ENCODE peak calls at places on chromosomes 11 and 22, in eight cellular contexts. One of them, this sample, is unnamed.

GRCh38 chr11:81007046-81007445 is 1566.2 kb upstream of the TENM4 start:
- DNase-seq in activated T-cell treated with anti-CD3 and anti-CD28 coated beads for 1 hour: no peak
- DNase-seq in cardiac muscle cell: peak; percentile 59
- DNase-seq in A172: peak; percentile 40
- DNase-seq in mesendoderm: no peak
- DNase-seq in activated CD8-positive, alpha-beta T cell treated with anti-CD3 and anti-CD28 coated beads, Interleukin-2, amount 10 ng/mL, durations not matched to agents 7 days and 5 days: no peak
- DNase-seq in OCI-LY7: no peak
- DNase-seq in HTR-8/SVneo: peak; percentile 1
- DNase-seq in this sample: peak; percentile 26

GRCh38 chr11:114157476-114158050 is 98.1 kb downstream of the ZBTB16 start:
- DNase-seq in activated T-cell treated with anti-CD3 and anti-CD28 coated beads for 1 hour: no peak
- DNase-seq in cardiac muscle cell: no peak
- DNase-seq in A172: no peak
- DNase-seq in mesendoderm: no peak
- DNase-seq in activated CD8-positive, alpha-beta T cell treated with anti-CD3 and anti-CD28 coated beads, Interleukin-2, amount 10 ng/mL, durations not matched to agents 7 days and 5 days: no peak
- DNase-seq in OCI-LY7: no peak
- DNase-seq in HTR-8/SVneo: no peak
- DNase-seq in this sample: no peak

GRCh38 chr11:67468835-67469811 is at the start of gene TMEM134:
- DNase-seq in activated T-cell treated with anti-CD3 and anti-CD28 coated beads for 1 hour: peak; percentile 88
- DNase-seq in cardiac muscle cell: peak; percentile 96
- DNase-seq in A172: peak; percentile 79
- DNase-seq in mesendoderm: peak; percentile 95
- DNase-seq in activated CD8-positive, alpha-beta T cell treated with anti-CD3 and anti-CD28 coated beads, Interleukin-2, amount 10 ng/mL, durations not matched to agents 7 days and 5 days: peak; percentile 92
- DNase-seq in OCI-LY7: peak; percentile 96
- DNase-seq in HTR-8/SVneo: peak; percentile 98
- DNase-seq in this sample: peak; percentile 92

GRCh38 chr22:45977551-45978274 is 751 bp upstream of the WNT7B start:
- DNase-seq in activated T-cell treated with anti-CD3 and anti-CD28 coated beads for 1 hour: no peak
- DNase-seq in cardiac muscle cell: peak; percentile 18
- DNase-seq in A172: no peak
- DNase-seq in mesendoderm: peak; percentile 40
- DNase-seq in activated CD8-positive, alpha-beta T cell treated with anti-CD3 and anti-CD28 coated beads, Interleukin-2, amount 10 ng/mL, durations not matched to agents 7 days and 5 days: no peak
- DNase-seq in OCI-LY7: no peak
- DNase-seq in HTR-8/SVneo: no peak
- DNase-seq in this sample: no peak

GRCh38 chr11:108616549-108616948 is 23.0 kb upstream of the EXPH5 start:
- DNase-seq in activated T-cell treated with anti-CD3 and anti-CD28 coated beads for 1 hour: no peak
- DNase-seq in cardiac muscle cell: peak; percentile 69
- DNase-seq in A172: peak; percentile 93
- DNase-seq in mesendoderm: peak; percentile 88
- DNase-seq in activated CD8-positive, alpha-beta T cell treated with anti-CD3 and anti-CD28 coated beads, Interleukin-2, amount 10 ng/mL, durations not matched to agents 7 days and 5 days: no peak
- DNase-seq in OCI-LY7: no peak
- DNase-seq in HTR-8/SVneo: peak; percentile 83
- DNase-seq in this sample: no peak

GRCh38 chr22:41775976-41776375 is 24.5 kb upstream of the CCDC134 start:
- DNase-seq in activated T-cell treated with anti-CD3 and anti-CD28 coated beads for 1 hour: no peak
- DNase-seq in cardiac muscle cell: peak; percentile 6
- DNase-seq in A172: no peak
- DNase-seq in mesendoderm: no peak
- DNase-seq in activated CD8-positive, alpha-beta T cell treated with anti-CD3 and anti-CD28 coated beads, Interleukin-2, amount 10 ng/mL, durations not matched to agents 7 days and 5 days: no peak
- DNase-seq in OCI-LY7: no peak
- DNase-seq in HTR-8/SVneo: no peak
- DNase-seq in this sample: no peak

GRCh38 chr11:32886180-32886579 is 6.4 kb upstream of the QSER1 start:
- DNase-seq in activated T-cell treated with anti-CD3 and anti-CD28 coated beads for 1 hour: no peak
- DNase-seq in cardiac muscle cell: no peak
- DNase-seq in A172: no peak
- DNase-seq in mesendoderm: no peak
- DNase-seq in activated CD8-positive, alpha-beta T cell treated with anti-CD3 and anti-CD28 coated beads, Interleukin-2, amount 10 ng/mL, durations not matched to agents 7 days and 5 days: no peak
- DNase-seq in OCI-LY7: no peak
- DNase-seq in HTR-8/SVneo: no peak
- DNase-seq in this sample: no peak

GRCh38 chr11:119684361-119685072 is 44.5 kb downstream of the NECTIN1 start:
- DNase-seq in activated T-cell treated with anti-CD3 and anti-CD28 coated beads for 1 hour: no peak
- DNase-seq in cardiac muscle cell: peak; percentile 64
- DNase-seq in A172: peak; percentile 86
- DNase-seq in mesendoderm: peak; percentile 91
- DNase-seq in activated CD8-positive, alpha-beta T cell treated with anti-CD3 and anti-CD28 coated beads, Interleukin-2, amount 10 ng/mL, durations not matched to agents 7 days and 5 days: peak; percentile 28
- DNase-seq in OCI-LY7: no peak
- DNase-seq in HTR-8/SVneo: peak; percentile 84
- DNase-seq in this sample: peak; percentile 60

GRCh38 chr11:70088735-70089250 is 10.7 kb downstream of the ANO1 start:
- DNase-seq in activated T-cell treated with anti-CD3 and anti-CD28 coated beads for 1 hour: no peak
- DNase-seq in cardiac muscle cell: no peak
- DNase-seq in A172: no peak
- DNase-seq in mesendoderm: no peak
- DNase-seq in activated CD8-positive, alpha-beta T cell treated with anti-CD3 and anti-CD28 coated beads, Interleukin-2, amount 10 ng/mL, durations not matched to agents 7 days and 5 days: no peak
- DNase-seq in OCI-LY7: no peak
- DNase-seq in HTR-8/SVneo: no peak
- DNase-seq in this sample: no peak

GRCh38 chr11:3193373-3194015 is 25.1 kb downstream of the MRGPRG start:
- DNase-seq in activated T-cell treated with anti-CD3 and anti-CD28 coated beads for 1 hour: no peak
- DNase-seq in cardiac muscle cell: no peak
- DNase-seq in A172: no peak
- DNase-seq in mesendoderm: no peak
- DNase-seq in activated CD8-positive, alpha-beta T cell treated with anti-CD3 and anti-CD28 coated beads, Interleukin-2, amount 10 ng/mL, durations not matched to agents 7 days and 5 days: no peak
- DNase-seq in OCI-LY7: no peak
- DNase-seq in HTR-8/SVneo: no peak
- DNase-seq in this sample: no peak

GRCh38 chr11:61499816-61500491 is 8.6 kb upstream of the LRRC10B start:
- DNase-seq in activated T-cell treated with anti-CD3 and anti-CD28 coated beads for 1 hour: no peak
- DNase-seq in cardiac muscle cell: no peak
- DNase-seq in A172: no peak
- DNase-seq in mesendoderm: no peak
- DNase-seq in activated CD8-positive, alpha-beta T cell treated with anti-CD3 and anti-CD28 coated beads, Interleukin-2, amount 10 ng/mL, durations not matched to agents 7 days and 5 days: no peak
- DNase-seq in OCI-LY7: no peak
- DNase-seq in HTR-8/SVneo: no peak
- DNase-seq in this sample: no peak

GRCh38 chr11:47376183-47376542 is 2.2 kb downstream of the SPI1 start:
- DNase-seq in activated T-cell treated with anti-CD3 and anti-CD28 coated beads for 1 hour: no peak
- DNase-seq in cardiac muscle cell: no peak
- DNase-seq in A172: no peak
- DNase-seq in mesendoderm: no peak
- DNase-seq in activated CD8-positive, alpha-beta T cell treated with anti-CD3 and anti-CD28 coated beads, Interleukin-2, amount 10 ng/mL, durations not matched to agents 7 days and 5 days: no peak
- DNase-seq in OCI-LY7: no peak
- DNase-seq in HTR-8/SVneo: no peak
- DNase-seq in this sample: no peak

GRCh38 chr11:110878513-110878912 is 166.3 kb upstream of the ARHGAP20 start:
- DNase-seq in activated T-cell treated with anti-CD3 and anti-CD28 coated beads for 1 hour: no peak
- DNase-seq in cardiac muscle cell: peak; percentile 62
- DNase-seq in A172: no peak
- DNase-seq in mesendoderm: no peak
- DNase-seq in activated CD8-positive, alpha-beta T cell treated with anti-CD3 and anti-CD28 coated beads, Interleukin-2, amount 10 ng/mL, durations not matched to agents 7 days and 5 days: no peak
- DNase-seq in OCI-LY7: no peak
- DNase-seq in HTR-8/SVneo: no peak
- DNase-seq in this sample: no peak

GRCh38 chr22:24772493-24773220 is 1.9 kb downstream of the PIWIL3 start:
- DNase-seq in activated T-cell treated with anti-CD3 and anti-CD28 coated beads for 1 hour: no peak
- DNase-seq in cardiac muscle cell: peak; percentile 83
- DNase-seq in A172: peak; percentile 24
- DNase-seq in mesendoderm: peak; percentile 96
- DNase-seq in activated CD8-positive, alpha-beta T cell treated with anti-CD3 and anti-CD28 coated beads, Interleukin-2, amount 10 ng/mL, durations not matched to agents 7 days and 5 days: no peak
- DNase-seq in OCI-LY7: no peak
- DNase-seq in HTR-8/SVneo: peak; percentile 38
- DNase-seq in this sample: no peak

GRCh38 chr11:63165710-63166310 is 21.8 kb upstream of the SLC22A24 start:
- DNase-seq in activated T-cell treated with anti-CD3 and anti-CD28 coated beads for 1 hour: no peak
- DNase-seq in cardiac muscle cell: no peak
- DNase-seq in A172: no peak
- DNase-seq in mesendoderm: no peak
- DNase-seq in activated CD8-positive, alpha-beta T cell treated with anti-CD3 and anti-CD28 coated beads, Interleukin-2, amount 10 ng/mL, durations not matched to agents 7 days and 5 days: no peak
- DNase-seq in OCI-LY7: no peak
- DNase-seq in HTR-8/SVneo: no peak
- DNase-seq in this sample: no peak

GRCh38 chr11:33668951-33669596 is 31.6 kb downstream of the C11orf91 start:
- DNase-seq in activated T-cell treated with anti-CD3 and anti-CD28 coated beads for 1 hour: no peak
- DNase-seq in cardiac muscle cell: no peak
- DNase-seq in A172: no peak
- DNase-seq in mesendoderm: no peak
- DNase-seq in activated CD8-positive, alpha-beta T cell treated with anti-CD3 and anti-CD28 coated beads, Interleukin-2, amount 10 ng/mL, durations not matched to agents 7 days and 5 days: no peak
- DNase-seq in OCI-LY7: no peak
- DNase-seq in HTR-8/SVneo: no peak
- DNase-seq in this sample: no peak

GRCh38 chr22:27686534-27686933 is 115.0 kb downstream of the MN1 start:
- DNase-seq in activated T-cell treated with anti-CD3 and anti-CD28 coated beads for 1 hour: no peak
- DNase-seq in cardiac muscle cell: peak; percentile 92
- DNase-seq in A172: peak; percentile 66
- DNase-seq in mesendoderm: no peak
- DNase-seq in activated CD8-positive, alpha-beta T cell treated with anti-CD3 and anti-CD28 coated beads, Interleukin-2, amount 10 ng/mL, durations not matched to agents 7 days and 5 days: no peak
- DNase-seq in OCI-LY7: no peak
- DNase-seq in HTR-8/SVneo: no peak
- DNase-seq in this sample: no peak

GRCh38 chr11:31887180-31887579 is 76.1 kb upstream of the PAX6 start:
- DNase-seq in activated T-cell treated with anti-CD3 and anti-CD28 coated beads for 1 hour: no peak
- DNase-seq in cardiac muscle cell: no peak
- DNase-seq in A172: peak; percentile 9
- DNase-seq in mesendoderm: peak; percentile 63
- DNase-seq in activated CD8-positive, alpha-beta T cell treated with anti-CD3 and anti-CD28 coated beads, Interleukin-2, amount 10 ng/mL, durations not matched to agents 7 days and 5 days: no peak
- DNase-seq in OCI-LY7: no peak
- DNase-seq in HTR-8/SVneo: no peak
- DNase-seq in this sample: no peak